ENCODE peak calls at places on chromosome 11, in six cellular contexts. One of them, this sample, is unnamed.

GRCh38 chr11:124633355-124633754 is 10.7 kb downstream of the TBRG1 start:
- DNase-seq in NB4: no peak
- DNase-seq in GM12878: no peak
- DNase-seq in A549: peak; percentile 4
- DNase-seq in endothelial cell of umbilical vein: peak; percentile 26
- DNase-seq in HepG2: no peak
- DNase-seq in this sample: peak; percentile 32

GRCh38 chr11:133306019-133306418 is 226.3 kb downstream of the OPCML start:
- DNase-seq in NB4: peak; percentile 17
- DNase-seq in GM12878: no peak
- DNase-seq in A549: no peak
- DNase-seq in endothelial cell of umbilical vein: no peak
- DNase-seq in HepG2: no peak
- DNase-seq in this sample: no peak

GRCh38 chr11:35085766-35086165 is 53.2 kb upstream of the CD44 start:
- DNase-seq in NB4: no peak
- DNase-seq in GM12878: no peak
- DNase-seq in A549: no peak
- DNase-seq in endothelial cell of umbilical vein: no peak
- DNase-seq in HepG2: no peak
- DNase-seq in this sample: no peak

GRCh38 chr11:5291207-5291838 is 10.4 kb downstream of the OR51B4 start:
- DNase-seq in NB4: peak; percentile 24
- DNase-seq in GM12878: no peak
- DNase-seq in A549: peak; percentile 73
- DNase-seq in endothelial cell of umbilical vein: peak; percentile 32
- DNase-seq in HepG2: peak; percentile 7
- DNase-seq in this sample: peak; percentile 55

GRCh38 chr11:134714021-134714656 is 302.1 kb upstream of the B3GAT1 start:
- DNase-seq in NB4: no peak
- DNase-seq in GM12878: no peak
- DNase-seq in A549: no peak
- DNase-seq in endothelial cell of umbilical vein: no peak
- DNase-seq in HepG2: no peak
- DNase-seq in this sample: no peak

GRCh38 chr11:128328955-128329551 is 258.3 kb downstream of the ETS1 start:
- DNase-seq in NB4: no peak
- DNase-seq in GM12878: no peak
- DNase-seq in A549: no peak
- DNase-seq in endothelial cell of umbilical vein: peak; percentile 93
- DNase-seq in HepG2: no peak
- DNase-seq in this sample: no peak

GRCh38 chr11:125995313-125995712 is 49.5 kb downstream of the VSIG10L2 start:
- DNase-seq in NB4: no peak
- DNase-seq in GM12878: no peak
- DNase-seq in A549: no peak
- DNase-seq in endothelial cell of umbilical vein: no peak
- DNase-seq in HepG2: no peak
- DNase-seq in this sample: no peak

GRCh38 chr11:27697679-27698275 is 2.5 kb downstream of the BDNF start:
- DNase-seq in NB4: no peak
- DNase-seq in GM12878: no peak
- DNase-seq in A549: no peak
- DNase-seq in endothelial cell of umbilical vein: peak; percentile 33
- DNase-seq in HepG2: no peak
- DNase-seq in this sample: no peak

GRCh38 chr11:72826191-72826941 is 12.2 kb downstream of the ATG16L2 start:
- DNase-seq in NB4: no peak
- DNase-seq in GM12878: no peak
- DNase-seq in A549: no peak
- DNase-seq in endothelial cell of umbilical vein: no peak
- DNase-seq in HepG2: no peak
- DNase-seq in this sample: no peak

GRCh38 chr11:3132271-3132781 is 32.8 kb downstream of the OSBPL5 start:
- DNase-seq in NB4: no peak
- DNase-seq in GM12878: no peak
- DNase-seq in A549: no peak
- DNase-seq in endothelial cell of umbilical vein: no peak
- DNase-seq in HepG2: no peak
- DNase-seq in this sample: no peak

GRCh38 chr11:74696932-74697687 is 34.1 kb downstream of the CHRDL2 start:
- DNase-seq in NB4: no peak
- DNase-seq in GM12878: no peak
- DNase-seq in A549: peak; percentile 85
- DNase-seq in endothelial cell of umbilical vein: peak; percentile 73
- DNase-seq in HepG2: peak; percentile 26
- DNase-seq in this sample: peak; percentile 55
- TF ChIP-seq MYC in NB4: no peak
- TF ChIP-seq MYC in GM12878: no peak
- TF ChIP-seq MYC in A549: no peak
- TF ChIP-seq MYC in endothelial cell of umbilical vein: no peak
- TF ChIP-seq MYC in HepG2: no peak
- TF ChIP-seq MYC in this sample: no peak

DNA sequence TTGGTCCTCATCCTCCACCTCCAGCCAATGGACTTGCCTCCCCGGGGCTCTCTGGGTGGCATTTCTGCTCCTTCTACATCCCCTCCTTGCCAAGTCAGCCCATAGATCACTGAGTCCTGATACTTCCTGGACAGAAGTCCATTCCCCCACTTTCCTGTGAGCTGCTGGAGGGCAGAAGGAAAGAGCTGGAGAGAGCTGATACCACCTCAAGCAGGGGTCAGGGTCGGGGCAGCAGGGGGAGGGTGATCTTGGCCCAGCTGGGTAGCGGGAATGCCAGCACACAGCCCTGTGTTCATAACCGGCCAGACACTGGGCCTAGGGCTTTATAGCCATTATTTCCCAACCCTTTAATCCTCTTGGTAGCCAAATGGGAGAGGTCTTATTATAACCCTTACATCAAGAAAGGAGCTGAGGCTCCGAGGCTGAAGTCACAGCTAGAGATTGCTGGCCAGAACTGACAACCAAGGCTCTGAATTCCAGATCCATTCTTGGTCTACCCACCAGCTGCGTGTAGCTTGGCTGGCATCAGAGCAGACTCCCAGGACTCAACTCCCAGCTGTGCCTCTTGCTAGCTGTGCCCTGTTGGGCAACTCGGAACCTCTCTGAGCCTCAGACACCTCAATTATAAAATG is 39.9 kb downstream of the CD6 start:
- DNase-seq in NB4: no peak
- DNase-seq in GM12878: no peak
- DNase-seq in A549: no peak
- DNase-seq in endothelial cell of umbilical vein: no peak
- DNase-seq in HepG2: no peak
- DNase-seq in this sample: no peak
- TF ChIP-seq MYC in NB4: no peak
- TF ChIP-seq MYC in GM12878: no peak
- TF ChIP-seq MYC in A549: no peak
- TF ChIP-seq MYC in endothelial cell of umbilical vein: no peak
- TF ChIP-seq MYC in HepG2: no peak
- TF ChIP-seq MYC in this sample: no peak

GRCh38 chr11:104124979-104125378 is 39.0 kb downstream of the PDGFD start:
- DNase-seq in NB4: no peak
- DNase-seq in GM12878: peak; percentile 3
- DNase-seq in A549: no peak
- DNase-seq in endothelial cell of umbilical vein: peak; percentile 13
- DNase-seq in HepG2: no peak
- DNase-seq in this sample: no peak
- TF ChIP-seq MYC in NB4: no peak
- TF ChIP-seq MYC in GM12878: no peak
- TF ChIP-seq MYC in A549: no peak
- TF ChIP-seq MYC in endothelial cell of umbilical vein: no peak
- TF ChIP-seq MYC in HepG2: no peak
- TF ChIP-seq MYC in this sample: no peak

GRCh38 chr11:68508425-68508824 is 47.9 kb downstream of the PPP6R3 start:
- DNase-seq in NB4: no peak
- DNase-seq in GM12878: no peak
- DNase-seq in A549: no peak
- DNase-seq in endothelial cell of umbilical vein: no peak
- DNase-seq in HepG2: no peak
- DNase-seq in this sample: no peak
- TF ChIP-seq MYC in NB4: no peak
- TF ChIP-seq MYC in GM12878: no peak
- TF ChIP-seq MYC in A549: no peak
- TF ChIP-seq MYC in endothelial cell of umbilical vein: no peak
- TF ChIP-seq MYC in HepG2: no peak
- TF ChIP-seq MYC in this sample: no peak

GRCh38 chr11:117554601-117555333 is 227.1 kb downstream of the CEP164 start:
- DNase-seq in NB4: no peak
- DNase-seq in GM12878: no peak
- DNase-seq in A549: no peak
- DNase-seq in endothelial cell of umbilical vein: no peak
- DNase-seq in HepG2: no peak
- DNase-seq in this sample: no peak

GRCh38 chr11:117548876-117549275 is 221.2 kb downstream of the CEP164 start:
- DNase-seq in NB4: no peak
- DNase-seq in GM12878: no peak
- DNase-seq in A549: no peak
- DNase-seq in endothelial cell of umbilical vein: no peak
- DNase-seq in HepG2: no peak
- DNase-seq in this sample: no peak

GRCh38 chr11:117552626-117553025 is 225.0 kb downstream of the CEP164 start:
- DNase-seq in NB4: no peak
- DNase-seq in GM12878: no peak
- DNase-seq in A549: no peak
- DNase-seq in endothelial cell of umbilical vein: no peak
- DNase-seq in HepG2: no peak
- DNase-seq in this sample: no peak

GRCh38 chr11:117550466-117550865 is 222.8 kb downstream of the CEP164 start:
- DNase-seq in NB4: no peak
- DNase-seq in GM12878: no peak
- DNase-seq in A549: no peak
- DNase-seq in endothelial cell of umbilical vein: no peak
- DNase-seq in HepG2: no peak
- DNase-seq in this sample: no peak

DNA sequence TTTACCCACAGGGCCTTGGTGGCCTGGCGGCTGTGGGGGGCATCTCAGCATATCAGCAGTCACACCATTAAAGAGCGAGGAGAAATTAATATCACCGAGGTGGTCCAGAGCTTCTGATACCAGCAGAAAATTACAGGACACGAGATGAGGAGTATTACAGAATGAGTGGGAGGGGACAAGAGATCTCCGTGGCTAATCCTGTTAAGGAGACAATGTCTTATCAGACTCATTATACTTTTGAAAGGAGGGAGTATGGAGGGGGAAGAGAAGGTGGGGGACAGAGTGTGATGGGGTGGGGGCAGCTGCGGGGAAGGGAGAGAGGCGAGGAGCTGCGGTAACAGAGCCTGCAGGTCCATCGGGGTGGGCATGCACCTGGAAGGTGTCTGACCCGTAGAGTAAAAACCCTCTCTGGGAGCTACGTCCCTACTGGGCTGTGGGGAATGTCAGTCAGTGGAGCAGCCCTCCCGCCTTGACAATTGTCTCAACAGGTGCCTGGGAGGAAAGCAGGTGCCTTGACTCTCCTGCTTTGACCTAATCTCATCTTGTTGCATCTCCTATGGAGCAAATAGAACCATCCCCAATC is 224.2 kb downstream of the CEP164 start:
- DNase-seq in NB4: no peak
- DNase-seq in GM12878: no peak
- DNase-seq in A549: no peak
- DNase-seq in endothelial cell of umbilical vein: no peak
- DNase-seq in HepG2: no peak
- DNase-seq in this sample: no peak
- TF ChIP-seq MYC in NB4: no peak
- TF ChIP-seq MYC in GM12878: no peak
- TF ChIP-seq MYC in A549: no peak
- TF ChIP-seq MYC in endothelial cell of umbilical vein: no peak
- TF ChIP-seq MYC in HepG2: no peak
- TF ChIP-seq MYC in this sample: no peak

DNA sequence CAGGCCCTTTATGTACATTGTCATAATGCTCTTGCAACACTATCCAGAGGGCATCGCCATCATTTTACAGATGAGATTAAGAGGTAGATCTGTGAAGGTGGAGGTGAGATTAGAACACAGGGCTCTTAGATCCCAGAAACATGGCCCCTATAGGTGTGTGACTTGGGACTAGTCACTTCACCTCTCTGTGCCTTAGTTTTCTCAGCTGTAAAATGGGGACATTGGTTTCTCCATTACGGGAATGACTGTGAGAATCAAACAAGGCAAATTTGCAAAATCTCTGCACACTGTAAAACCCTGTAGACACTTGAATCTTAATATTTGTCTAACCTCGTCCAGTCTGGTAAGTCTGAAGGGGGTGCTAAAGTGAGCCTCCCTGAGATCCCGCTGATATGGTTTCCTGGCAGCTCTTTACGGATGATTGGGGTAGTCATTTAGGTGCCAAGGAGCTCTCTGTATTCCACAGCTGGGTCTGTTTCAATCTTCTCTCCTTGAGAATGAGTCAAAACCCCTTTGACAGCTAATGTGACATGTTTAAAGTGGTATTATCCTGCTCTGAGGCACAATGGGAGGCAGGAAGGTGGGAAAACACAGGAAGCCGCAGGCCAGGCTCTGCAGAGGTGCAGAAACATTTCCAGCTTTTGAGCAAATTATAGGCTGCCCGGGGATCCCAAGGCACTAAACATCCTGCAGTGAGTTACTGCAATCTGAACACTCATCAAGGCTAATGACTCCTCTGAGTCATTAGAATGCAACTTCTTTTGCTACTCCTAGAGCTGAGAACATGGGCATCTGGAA is 140.8 kb downstream of the CCDC81 start:
- DNase-seq in NB4: no peak
- DNase-seq in GM12878: no peak
- DNase-seq in A549: no peak
- DNase-seq in endothelial cell of umbilical vein: peak; percentile 98
- DNase-seq in HepG2: no peak
- DNase-seq in this sample: no peak
- TF ChIP-seq MYC in NB4: no peak
- TF ChIP-seq MYC in GM12878: no peak
- TF ChIP-seq MYC in A549: no peak
- TF ChIP-seq MYC in endothelial cell of umbilical vein: no peak
- TF ChIP-seq MYC in HepG2: no peak
- TF ChIP-seq MYC in this sample: no peak

GRCh38 chr11:20105427-20105826 is 54.8 kb downstream of the DBX1 start:
- DNase-seq in NB4: no peak
- DNase-seq in GM12878: no peak
- DNase-seq in A549: no peak
- DNase-seq in endothelial cell of umbilical vein: no peak
- DNase-seq in HepG2: no peak
- DNase-seq in this sample: no peak
- TF ChIP-seq MYC in NB4: no peak
- TF ChIP-seq MYC in GM12878: no peak
- TF ChIP-seq MYC in A549: no peak
- TF ChIP-seq MYC in endothelial cell of umbilical vein: no peak
- TF ChIP-seq MYC in HepG2: no peak
- TF ChIP-seq MYC in this sample: no peak

This sample was measured in K562.